ENCODE peak calls at places on chromosome 5, in seven cellular contexts. E is H1, C is GM12878, Z is K562, B is WTC11, N is HCT116, T is HepG2. P is an unnamed sample.

GRCh38 chr5:124744170-124744911 is 2.1 kb downstream of the ZNF608 start:
- DNase-seq in E (peak; percentile 57), C (no peak), Z (no peak), B (no peak), N (no peak), T (no peak), P (no peak)

GRCh38 chr5:86332851-86333250 is 284.9 kb upstream of the COX7C start:
- DNase-seq in E (no peak), C (no peak), Z (no peak), B (no peak), N (no peak), T (no peak), P (no peak)

GRCh38 chr5:74251106-74252032 is 389.2 kb downstream of the ENC1 start:
- DNase-seq in E (no peak), C (no peak), Z (peak; percentile 30), B (no peak), N (no peak), T (peak; percentile 24), P (no peak)

GRCh38 chr5:150144211-150144801 is 11.3 kb downstream of the PDGFRB start:
- DNase-seq in E (no peak), C (no peak), Z (peak; percentile 52), B (no peak), N (no peak), T (no peak), P (no peak)

GRCh38 chr5:156922207-156922792 is 40.7 kb downstream of the TIMD4 start:
- DNase-seq in E (no peak), C (peak; percentile 66), Z (no peak), B (no peak), N (no peak), T (no peak), P (no peak)

GRCh38 chr5:19369561-19369960 is 618.4 kb downstream of the CDH18 start:
- DNase-seq in E (no peak), C (no peak), Z (no peak), B (no peak), N (no peak), T (no peak), P (no peak)

GRCh38 chr5:85921590-85921989 is 696.2 kb upstream of the COX7C start:
- DNase-seq in E (no peak), C (no peak), Z (no peak), B (no peak), N (no peak), T (no peak), P (no peak)

GRCh38 chr5:43514471-43514815 is 505 bp downstream of the C5orf34 start:
- DNase-seq in E (no peak), C (no peak), Z (no peak), B (no peak), N (no peak), T (peak; percentile 21), P (peak; percentile 11)

GRCh38 chr5:41406424-41406823 is 104.0 kb downstream of the PLCXD3 start:
- DNase-seq in E (no peak), C (no peak), Z (no peak), B (no peak), N (no peak), T (peak; percentile 23), P (no peak)

GRCh38 chr5:66142417-66142816 is 1.7 kb upstream of the SREK1 start:
- DNase-seq in E (no peak), C (no peak), Z (peak; percentile 14), B (no peak), N (no peak), T (no peak), P (no peak)

GRCh38 chr5:101561018-101561417 is 657.9 kb upstream of the ST8SIA4 start:
- DNase-seq in E (no peak), C (no peak), Z (no peak), B (no peak), N (no peak), T (no peak), P (no peak)

GRCh38 chr5:139103762-139104161 is 94.4 kb downstream of the SIL1 start:
- DNase-seq in E (no peak), C (no peak), Z (no peak), B (no peak), N (no peak), T (no peak), P (no peak)

GRCh38 chr5:494667-495255 is 29.5 kb downstream of the SLC9A3 start:
- DNase-seq in E (no peak), C (no peak), Z (no peak), B (no peak), N (no peak), T (no peak), P (no peak)
- TF ChIP-seq SP1 in E (no peak), C (no peak), Z (no peak), B (no peak), N (no peak), T (no peak), P (no peak)

GRCh38 chr5:131473731-131474130 is 161.3 kb downstream of the RAPGEF6 start:
- DNase-seq in E (no peak), C (no peak), Z (no peak), B (no peak), N (no peak), T (peak; percentile 74), P (no peak)

DNA sequence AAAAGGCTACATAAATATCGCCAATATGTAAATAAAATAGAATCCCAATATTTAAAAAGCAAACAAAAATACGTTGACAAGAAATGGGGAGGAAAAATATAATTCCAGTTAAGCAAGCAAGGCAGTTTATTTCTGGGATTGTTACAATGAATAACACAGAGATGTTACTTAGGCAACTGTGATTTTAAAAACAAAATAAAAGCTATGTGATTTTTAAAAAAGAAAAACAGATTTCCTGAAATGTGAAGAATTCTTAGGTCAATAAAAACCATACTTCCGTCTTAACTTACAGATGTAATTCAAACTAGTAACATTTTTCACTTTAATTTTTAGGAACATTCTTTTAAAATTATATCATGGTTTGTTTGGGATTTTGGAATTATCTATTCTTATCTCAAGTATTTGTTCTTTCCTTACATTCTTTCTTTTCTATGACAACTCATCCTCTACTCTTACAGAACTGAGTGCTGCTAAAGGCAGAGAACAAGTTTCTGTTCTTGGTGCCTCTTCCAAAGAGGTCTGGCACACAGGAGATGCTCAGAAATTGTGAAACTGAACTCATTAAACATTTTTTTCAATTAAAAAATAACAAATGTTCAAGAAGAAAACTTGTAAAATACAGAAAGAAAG is 159.5 kb downstream of the RAPGEF6 start:
- DNase-seq in E (no peak), C (no peak), Z (no peak), B (no peak), N (no peak), T (no peak), P (no peak)
- TF ChIP-seq SP1 in E (no peak), C (no peak), Z (no peak), B (no peak), N (no peak), T (no peak), P (no peak)

GRCh38 chr5:63963926-63964325 is 1.7 kb upstream of the HTR1A start:
- DNase-seq in E (no peak), C (no peak), Z (no peak), B (no peak), N (no peak), T (no peak), P (no peak)
- TF ChIP-seq SP1 in E (no peak), C (no peak), Z (no peak), B (no peak), N (no peak), T (no peak), P (no peak)

GRCh38 chr5:849651-850301 is 1.0 kb downstream of the ZDHHC11 start:
- DNase-seq in E (no peak), C (no peak), Z (no peak), B (peak; percentile 9), N (no peak), T (peak; percentile 92), P (no peak)
- TF ChIP-seq SP1 in E (no peak), C (no peak), Z (no peak), B (no peak), N (no peak), T (no peak), P (no peak)

DNA sequence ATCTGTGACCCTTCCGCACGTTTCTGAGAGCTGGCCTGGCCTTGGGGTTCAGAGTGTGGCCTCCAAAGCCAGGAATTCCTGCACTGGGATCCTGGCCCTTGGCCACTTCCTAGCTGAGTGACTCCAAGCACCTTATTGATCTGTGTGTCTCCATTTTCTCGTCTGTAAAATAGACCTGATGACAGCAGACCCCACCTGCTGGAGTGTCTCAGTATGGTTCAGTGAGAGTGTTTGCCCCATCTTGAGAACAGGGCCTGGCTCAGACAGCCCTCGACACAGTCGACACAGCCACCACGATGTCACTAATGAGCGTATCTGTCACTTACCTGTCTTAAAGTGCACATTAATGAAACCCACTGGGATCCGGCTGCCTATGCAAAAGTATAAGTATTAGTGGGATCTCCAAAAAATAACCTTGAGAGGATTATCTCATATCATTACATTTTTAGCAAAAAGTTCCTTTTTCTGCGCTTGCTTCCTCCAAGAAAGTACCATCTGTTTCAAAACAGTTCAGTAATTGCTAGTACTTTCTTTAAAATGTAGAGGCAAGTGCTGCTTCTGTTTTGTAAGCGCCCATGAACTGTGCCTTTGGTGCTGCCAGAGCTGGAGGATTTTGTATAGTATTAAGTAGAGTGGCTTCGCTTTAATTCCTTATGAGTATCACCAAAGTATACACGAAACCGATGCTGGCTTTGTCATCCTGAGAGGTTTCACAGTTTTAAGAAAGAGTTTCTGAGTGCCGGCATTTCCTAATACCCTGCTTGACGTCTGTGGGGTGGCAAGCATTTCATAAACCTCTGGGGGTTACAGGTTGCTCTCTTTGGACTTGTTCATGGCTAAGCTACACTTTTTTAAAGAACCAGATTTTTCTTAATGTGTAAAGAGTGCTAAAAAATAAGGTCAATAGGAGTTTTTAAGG is 31.7 kb downstream of the UBE2QL1 start:
- DNase-seq in E (no peak), C (peak; percentile 67), Z (peak; percentile 15), B (peak; percentile 24), N (no peak), T (no peak), P (no peak)
- TF ChIP-seq SP1 in E (no peak), C (no peak), Z (no peak), B (no peak), N (no peak), T (no peak), P (no peak)

GRCh38 chr5:170070556-170071412 is 34.9 kb upstream of the FOXI1 start:
- DNase-seq in E (peak; percentile 90), C (no peak), Z (peak; percentile 66), B (peak; percentile 83), N (peak; percentile 16), T (no peak), P (peak; percentile 66)
- TF ChIP-seq SP1 in E (no peak), C (no peak), Z (no peak), B (no peak), N (no peak), T (no peak), P (no peak)

DNA sequence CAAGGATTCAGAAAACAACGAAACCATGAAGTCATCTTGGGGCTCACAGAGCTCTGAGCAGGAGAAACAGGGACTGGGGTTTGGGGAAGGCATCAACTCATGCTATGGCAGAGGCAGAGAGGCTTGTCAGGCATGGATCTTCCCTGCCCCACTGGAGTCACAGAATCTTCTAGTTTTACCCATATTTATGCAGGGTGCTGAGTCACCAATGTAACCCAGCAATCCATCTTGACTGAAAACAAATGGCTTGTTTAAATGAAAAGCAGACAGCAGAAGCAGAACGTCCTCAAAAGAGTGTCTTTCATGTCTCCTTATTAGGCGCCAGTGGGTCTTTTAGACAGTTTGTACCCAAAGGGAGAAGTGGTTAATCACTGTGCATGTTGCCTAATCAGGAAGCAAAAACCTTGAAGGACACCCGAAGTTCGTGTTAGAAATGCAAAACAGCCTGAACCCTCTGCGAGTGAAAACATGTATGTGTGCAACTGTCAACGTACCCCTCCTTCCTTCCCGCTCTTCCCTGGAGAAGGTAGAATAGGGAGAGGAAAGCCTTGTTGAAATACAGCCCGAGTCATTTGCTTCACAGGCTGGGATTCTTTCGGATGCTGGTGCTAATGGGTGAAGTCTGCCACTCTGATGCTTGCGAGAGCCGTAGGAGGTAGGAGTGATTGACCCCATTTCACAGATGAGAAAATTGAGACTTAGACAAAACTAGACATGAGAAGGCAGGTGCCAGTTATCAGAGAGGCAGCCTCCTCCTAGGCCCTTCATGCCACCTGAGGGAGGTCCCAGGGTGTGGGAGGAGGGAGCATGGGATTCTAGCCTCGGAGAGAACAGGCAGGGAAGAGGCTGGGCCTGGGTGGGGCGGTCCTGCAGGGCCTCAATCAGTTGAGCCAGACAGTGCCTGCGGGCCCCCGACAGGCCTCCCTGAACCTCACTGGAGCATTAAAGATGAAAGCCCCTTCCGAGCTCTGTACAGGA is 112.7 kb downstream of the COL23A1 start:
- DNase-seq in E (no peak), C (no peak), Z (no peak), B (no peak), N (no peak), T (no peak), P (no peak)
- TF ChIP-seq SP1 in E (no peak), C (no peak), Z (no peak), B (no peak), N (no peak), T (no peak), P (no peak)